ENCODE peak calls at places on chromosomes 5 and 9, in six cellular contexts. C is Kasumi-1, A is MG63, S is GM23248, Z is NCI-H1417, Y is T-helper 17 cell. O is an unnamed sample.

GRCh38 chr5:151799407-151799806 is 27.7 kb downstream of the G3BP1 start:
- DNase-seq in C (peak), A (peak), S (peak), Z (no peak), Y (no peak), O (no peak)

GRCh38 chr9:26946753-26947727 is at the start of gene PLAA:
- DNase-seq in C (peak), A (peak), S (peak), Z (peak), Y (peak), O (peak)

GRCh38 chr9:5392285-5392684 is 45.4 kb downstream of the PLGRKT start:
- DNase-seq in C (no peak), A (no peak), S (peak), Z (no peak), Y (no peak), O (no peak)

GRCh38 chr5:10563940-10564837 is at the start of gene ANKRD33B:
- DNase-seq in C (peak), A (peak), S (peak), Z (peak), Y (peak), O (peak)

GRCh38 chr5:138408023-138408422 is 30.8 kb upstream of the REEP2 start:
- DNase-seq in C (no peak), A (no peak), S (peak), Z (no peak), Y (no peak), O (peak)

GRCh38 chr5:43425965-43426364 is 13.8 kb upstream of the CCL28 start:
- DNase-seq in C (no peak), A (peak), S (peak), Z (no peak), Y (no peak), O (no peak)

GRCh38 chr5:34598177-34598794 is 57.8 kb upstream of the RAI14 start:
- DNase-seq in C (no peak), A (peak), S (peak), Z (peak), Y (no peak), O (no peak)

GRCh38 chr9:112971415-112971814 is 40.6 kb downstream of the ZNF883 start:
- DNase-seq in C (peak), A (peak), S (peak), Z (peak), Y (no peak), O (peak)

GRCh38 chr9:89864257-89864656 is 259.4 kb downstream of the GADD45G start:
- DNase-seq in C (no peak), A (no peak), S (no peak), Z (peak), Y (no peak), O (no peak)

GRCh38 chr5:31663519-31663918 is 24.6 kb downstream of the PDZD2 start:
- DNase-seq in C (no peak), A (peak), S (peak), Z (no peak), Y (no peak), O (no peak)